ENCODE peak calls at places on chromosomes 6 and 20, in ten cellular contexts. I is IMR-90, Q is fibroblast of lung, X is H1, V is PC-3, B is MM.1S, A is SK-N-SH, K is PC-9, D is neural progenitor cell, J is GM23338. T is an unnamed sample.

GRCh38 chr6:17638212-17638611 is 38.1 kb downstream of the FAM8A1 start:
- DNase-seq in I (peak; percentile 3), Q (no peak), X (no peak), V (no peak), B (no peak), A (no peak), K (no peak), D (no peak), J (no peak), T (no peak)

GRCh38 chr20:23125625-23126191 is 39.6 kb upstream of the CD93 start:
- DNase-seq in I (peak; percentile 60), Q (peak; percentile 18), X (no peak), V (no peak), B (no peak), A (no peak), K (no peak), D (no peak), J (no peak), T (peak; percentile 94)

GRCh38 chr6:75204222-75204958 is 1.5 kb downstream of the COL12A1 start:
- DNase-seq in I (peak; percentile 96), Q (peak; percentile 92), X (no peak), V (peak; percentile 86), B (peak; percentile 63), A (peak; percentile 74), K (peak; percentile 74), D (peak; percentile 86), J (peak; percentile 92), T (no peak)

GRCh38 chr6:42928748-42929087 is 562 bp upstream of the CNPY3 start:
- DNase-seq in I (no peak), Q (no peak), X (no peak), V (peak; percentile 10), B (no peak), A (no peak), K (no peak), D (no peak), J (no peak), T (no peak)

GRCh38 chr20:25294459-25295385 is 46.8 kb downstream of the PYGB start:
- DNase-seq in I (peak; percentile 52), Q (peak; percentile 55), X (peak; percentile 47), V (peak; percentile 49), B (peak; percentile 88), A (peak; percentile 95), K (peak; percentile 51), D (peak; percentile 85), J (peak; percentile 89), T (peak; percentile 86)

GRCh38 chr20:51175724-51176123 is 152.8 kb upstream of the KCNG1 start:
- DNase-seq in I (no peak), Q (no peak), X (no peak), V (no peak), B (no peak), A (no peak), K (no peak), D (no peak), J (no peak), T (no peak)

GRCh38 chr6:80610821-80611220 is 504.4 kb downstream of the BCKDHB start:
- DNase-seq in I (peak; percentile 57), Q (peak; percentile 71), X (no peak), V (peak; percentile 54), B (no peak), A (no peak), K (no peak), D (no peak), J (no peak), T (no peak)

GRCh38 chr6:37489697-37490336 is 9.9 kb downstream of the CCDC167 start:
- DNase-seq in I (no peak), Q (no peak), X (no peak), V (no peak), B (no peak), A (peak; percentile 68), K (no peak), D (no peak), J (no peak), T (peak; percentile 64)

GRCh38 chr6:33965766-33966165 is 162.0 kb upstream of the MLN start:
- DNase-seq in I (no peak), Q (no peak), X (no peak), V (no peak), B (no peak), A (no peak), K (no peak), D (no peak), J (no peak), T (no peak)

GRCh38 chr6:134662077-134662476 is 287.8 kb downstream of the ALDH8A1 start:
- DNase-seq in I (no peak), Q (no peak), X (no peak), V (no peak), B (no peak), A (no peak), K (no peak), D (no peak), J (no peak), T (no peak)
- H3K4me2 ChIP-seq in I (no peak overlapping the region), Q (no peak overlapping the region), X (no peak overlapping the region), V (no peak overlapping the region), B (no peak overlapping the region), A (no peak overlapping the region), K (no peak overlapping the region), D (no peak overlapping the region), J (no peak overlapping the region), T (no peak overlapping the region)

DNA sequence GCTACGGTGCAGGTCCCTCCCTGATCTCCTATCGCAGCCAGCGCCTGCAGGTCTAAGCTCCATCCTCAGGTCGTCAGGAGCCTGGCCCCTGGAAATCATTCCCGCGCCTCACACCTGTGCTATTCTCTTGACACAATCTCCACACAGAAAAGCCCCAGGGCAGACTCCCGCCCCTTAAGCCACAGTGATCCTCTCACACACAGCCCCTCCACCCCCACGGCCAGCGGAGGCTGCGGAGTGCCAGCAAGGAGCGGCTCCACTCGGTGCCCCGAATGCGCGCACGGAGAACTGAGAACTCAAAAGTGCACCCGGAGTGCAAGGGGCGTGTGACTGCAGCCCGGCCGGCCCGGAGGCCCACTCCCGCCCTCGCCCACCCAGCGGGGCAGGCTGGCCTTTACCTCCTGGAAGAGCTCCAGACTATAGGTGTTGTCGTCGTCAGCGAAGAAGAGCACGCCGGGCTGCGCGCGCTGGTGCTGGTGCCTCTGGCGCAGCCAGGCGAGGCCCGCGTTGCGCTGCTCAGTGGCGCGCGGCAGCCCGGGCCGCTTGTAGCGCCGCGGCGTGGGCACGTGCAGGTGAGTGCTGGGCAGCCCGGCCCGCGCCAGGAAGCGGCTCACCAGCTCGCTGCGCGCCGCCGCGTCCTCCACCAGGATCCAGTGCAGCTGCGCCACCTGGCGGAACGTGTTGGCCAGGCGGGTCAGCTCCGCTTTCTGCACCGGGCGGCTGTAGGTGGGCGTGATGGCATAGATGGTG is 1.2 kb downstream of the B3GAT2 start:
- DNase-seq in I (peak; percentile 65), Q (peak; percentile 69), X (peak; percentile 70), V (peak; percentile 73), B (peak; percentile 84), A (peak; percentile 91), K (peak; percentile 79), D (peak; percentile 95), J (peak; percentile 96), T (peak; percentile 85)
- H3K4me3 ChIP-seq in I (peak overlapping the region; percentile 33), Q (peak overlapping the region; percentile 52), X (peak overlapping the region; percentile 48), V (peak overlapping the region; percentile 62), B (peak overlapping the region; percentile 74), A (peak overlapping the region; percentile 52), K (peak overlapping the region; percentile 8), D (peak overlapping the region; percentile 78), J (peak overlapping the region; percentile 82), T (no peak overlapping the region)

DNA sequence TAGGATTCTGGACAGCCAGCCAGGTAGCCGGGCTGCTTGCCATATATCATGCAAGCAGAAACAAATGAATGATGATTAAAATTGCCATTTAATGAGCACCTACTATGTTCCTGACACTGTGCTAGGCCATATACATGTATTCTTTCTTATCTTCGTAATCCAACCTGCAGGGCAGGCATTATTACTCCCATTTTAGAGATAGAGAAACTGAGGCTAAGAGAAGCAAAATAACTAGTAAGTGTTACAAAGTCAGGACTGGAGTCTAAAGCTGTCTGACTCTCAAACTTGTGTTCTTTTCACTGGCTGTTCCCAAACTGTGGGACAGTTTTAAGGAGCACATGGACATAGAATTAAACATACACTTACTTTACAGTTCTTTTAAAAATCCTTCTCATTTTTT is 2.0 kb downstream of the CD40 start:
- DNase-seq in I (no peak), Q (no peak), X (no peak), V (no peak), B (no peak), A (no peak), K (no peak), D (no peak), J (no peak), T (no peak)
- H3K27me3 ChIP-seq in I (peaks cover 13% of the 10 kb centered on the region), Q (no peaks in the 10 kb centered on the region), X (no peaks in the 10 kb centered on the region), V (no peaks in the 10 kb centered on the region), B (peaks cover 8% of the 10 kb centered on the region), A (peaks cover 5% of the 10 kb centered on the region), K (peaks cover 7% of the 10 kb centered on the region), D (peaks cover 27% of the 10 kb centered on the region), J (peaks cover 27% of the 10 kb centered on the region), T (no peaks in the 10 kb centered on the region)

GRCh38 chr6:163461696-163462095 is 47.2 kb downstream of the QKI start:
- DNase-seq in I (no peak), Q (no peak), X (no peak), V (no peak), B (no peak), A (no peak), K (no peak), D (no peak), J (no peak), T (no peak)

GRCh38 chr6:163459536-163459935 is 45.0 kb downstream of the QKI start:
- DNase-seq in I (peak; percentile 59), Q (peak; percentile 76), X (no peak), V (no peak), B (no peak), A (no peak), K (no peak), D (no peak), J (no peak), T (no peak)

GRCh38 chr6:163457637-163458561 is 43.4 kb downstream of the QKI start:
- DNase-seq in I (peak; percentile 95), Q (peak; percentile 97), X (no peak), V (peak; percentile 30), B (no peak), A (no peak), K (no peak), D (no peak), J (peak; percentile 20), T (no peak)

GRCh38 chr6:163460307-163460782 is 45.8 kb downstream of the QKI start:
- DNase-seq in I (peak; percentile 42), Q (peak; percentile 72), X (no peak), V (no peak), B (no peak), A (no peak), K (no peak), D (peak; percentile 42), J (no peak), T (no peak)

DNA sequence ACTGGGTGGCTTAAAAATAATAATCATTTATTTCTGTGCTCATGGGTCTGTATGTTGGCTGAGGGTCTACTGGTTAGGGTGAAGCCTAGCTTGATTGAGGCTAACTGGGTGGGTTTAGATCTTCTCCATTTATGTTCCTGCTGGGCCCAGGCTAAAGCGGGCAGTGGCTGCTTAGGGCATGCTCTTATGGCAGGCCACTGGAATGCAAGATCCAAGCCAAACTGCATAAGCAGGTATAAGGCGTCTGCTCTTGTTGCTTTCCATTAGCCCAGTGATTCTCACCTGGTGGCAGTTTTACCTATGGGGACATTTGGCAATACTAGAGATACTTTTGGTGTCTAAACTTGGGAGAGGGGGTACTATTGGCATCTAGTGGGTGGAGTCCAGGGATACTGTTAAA is 44.5 kb downstream of the QKI start:
- DNase-seq in I (no peak), Q (peak; percentile 48), X (no peak), V (no peak), B (no peak), A (no peak), K (no peak), D (no peak), J (peak; percentile 19), T (no peak)
- H3K4me2 ChIP-seq in I (peak overlapping the region; percentile 42), Q (peak overlapping the region; percentile 15), X (no peak overlapping the region), V (no peak overlapping the region), B (no peak overlapping the region), A (no peak overlapping the region), K (no peak overlapping the region), D (peak overlapping the region; percentile 54), J (no peak overlapping the region), T (no peak overlapping the region)